ENCODE peak calls at places on chromosomes 2 and 18, in four cellular contexts. W is fibroblast of villous mesenchyme, S is astrocyte, G is foreskin fibroblast. C is an unnamed sample.

GRCh38 chr2:145811467-145812162 is 1291.7 kb upstream of the ZEB2 start:
- DNase-seq in W (no peak), S (peak), G (peak), C (no peak)

GRCh38 chr2:7452110-7452851 is 535.1 kb downstream of the RNF144A start:
- DNase-seq in W (no peak), S (no peak), G (no peak), C (no peak)

GRCh38 chr2:35503738-35504160 is 851.8 kb upstream of the CRIM1 start:
- DNase-seq in W (no peak), S (peak), G (no peak), C (no peak)

GRCh38 chr2:145411493-145411892 is 891.6 kb upstream of the ZEB2 start:
- DNase-seq in W (no peak), S (no peak), G (no peak), C (no peak)

GRCh38 chr2:190794466-190795184 is 86.0 kb upstream of the GLS start:
- DNase-seq in W (no peak), S (no peak), G (no peak), C (no peak)

GRCh38 chr18:6088432-6088831 is 193.1 kb upstream of the TMEM200C start:
- DNase-seq in W (no peak), S (no peak), G (no peak), C (no peak)

GRCh38 chr2:31446848-31447247 is 32.3 kb upstream of the XDH start:
- DNase-seq in W (no peak), S (peak), G (peak), C (no peak)

GRCh38 chr18:8695932-8696510 is 9.3 kb upstream of the MTCL1 start:
- DNase-seq in W (no peak), S (no peak), G (no peak), C (no peak)

GRCh38 chr2:157359628-157360027 is 34.0 kb upstream of the ERMN start:
- DNase-seq in W (no peak), S (no peak), G (no peak), C (no peak)

GRCh38 chr18:46071894-46072867 is at the start of gene PSTPIP2:
- DNase-seq in W (peak), S (peak), G (peak), C (peak)

GRCh38 chr2:74037379-74037860 is 52.7 kb downstream of the TET3 start:
- DNase-seq in W (peak), S (peak), G (peak), C (no peak)

GRCh38 chr18:10856146-10856545 is 293.2 kb downstream of the PIEZO2 start:
- DNase-seq in W (peak), S (no peak), G (no peak), C (no peak)

GRCh38 chr2:98911376-98912154 is 24.5 kb downstream of the CRACDL start:
- DNase-seq in W (no peak), S (peak), G (peak), C (peak)

GRCh38 chr2:219430633-219431615 is 3.7 kb upstream of the SPEG start:
- DNase-seq in W (peak), S (peak), G (peak), C (peak)

GRCh38 chr2:222952204-222952603 is 91.4 kb downstream of the ACSL3 start:
- DNase-seq in W (no peak), S (no peak), G (no peak), C (no peak)

DNA sequence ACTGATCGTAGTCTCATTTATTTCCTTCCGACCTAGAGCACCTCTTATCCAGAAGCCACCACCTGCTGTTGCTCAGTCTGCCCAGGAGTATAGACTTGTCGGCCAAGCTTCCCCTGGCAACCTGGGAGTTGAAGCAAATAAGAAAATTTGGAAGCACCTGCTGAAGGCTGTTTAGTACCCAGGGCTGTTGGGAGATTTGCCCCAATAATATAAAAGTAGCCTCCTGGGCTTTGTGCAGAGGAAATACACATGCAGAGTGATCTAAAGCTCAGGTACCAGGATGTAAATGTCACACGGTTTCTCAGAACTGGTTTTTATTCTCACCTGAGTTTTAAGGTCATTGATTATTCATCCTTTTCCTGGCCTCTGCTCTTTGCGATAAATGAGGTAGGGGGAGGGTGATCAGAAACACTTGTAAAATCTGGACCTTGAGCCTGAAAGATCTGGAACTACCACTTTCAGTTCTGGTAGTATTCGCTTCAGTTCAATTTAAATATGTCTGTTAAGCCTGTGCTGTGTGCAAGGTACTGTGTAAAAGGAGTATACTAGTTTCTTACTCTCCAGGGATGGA is 796 bp upstream of the COX7A2L start:
- DNase-seq in W (no peak), S (no peak), G (no peak), C (no peak)
- TF ChIP-seq CTCF in W (no peak), S (no peak), G (no peak), C (no peak)

GRCh38 chr2:1483551-1483950 is 70.3 kb downstream of the TPO start:
- DNase-seq in W (no peak), S (no peak), G (no peak), C (no peak)
- H3K4me3 ChIP-seq in W (no peak), S (no peak), G (no peak), C (no peak)

GRCh38 chr18:66752733-66753132 is 148.8 kb upstream of the CDH19 start:
- DNase-seq in W (no peak), S (no peak), G (no peak), C (peak)

GRCh38 chr18:66749475-66750035 is 145.7 kb upstream of the CDH19 start:
- DNase-seq in W (no peak), S (peak), G (no peak), C (no peak)

GRCh38 chr18:66754335-66754734 is 150.4 kb upstream of the CDH19 start:
- DNase-seq in W (no peak), S (no peak), G (no peak), C (peak)

GRCh38 chr18:66749030-66749429 is 145.1 kb upstream of the CDH19 start:
- DNase-seq in W (no peak), S (peak), G (no peak), C (peak)
- TF ChIP-seq CTCF in W (no peak), S (no peak), G (no peak), C (peak)

GRCh38 chr2:101963198-101963597 is 28.6 kb upstream of the IL1R2 start:
- DNase-seq in W (no peak), S (no peak), G (no peak), C (no peak)

GRCh38 chr2:101961287-101962242 is 30.2 kb upstream of the IL1R2 start:
- DNase-seq in W (peak), S (peak), G (peak), C (peak)

GRCh38 chr2:101960903-101961286 is 30.9 kb upstream of the IL1R2 start:
- DNase-seq in W (no peak), S (no peak), G (no peak), C (no peak)

GRCh38 chr2:101958071-101958470 is 33.7 kb upstream of the IL1R2 start:
- DNase-seq in W (peak), S (peak), G (peak), C (peak)

GRCh38 chr2:101962243-101962809 is 29.4 kb upstream of the IL1R2 start:
- DNase-seq in W (no peak), S (no peak), G (no peak), C (no peak)
- H3K4me3 ChIP-seq in W (no peak), S (no peak), G (no peak), C (no peak)